ENCODE peak calls at places on chromosomes 6 and 20, in four cellular contexts. C is NCI-H226; J is stimulated activated CD8-positive, alpha-beta memory T cell treated with anti-CD3 and anti-CD28 coated beads, Interleukin-2, amount 100 ng/mL, for 1 hour; H is cardiac septum. A is an unnamed sample.

GRCh38 chr6:150029276-150029675 is 3.9 kb upstream of the RAET1L start:
- DNase-seq in C (no peak), J (no peak), H (peak; percentile 67), A (no peak)

GRCh38 chr6:144768676-144769599 is 483.8 kb downstream of the UTRN start:
- DNase-seq in C (no peak), J (no peak), H (no peak), A (no peak)

GRCh38 chr20:57090590-57091560 is 175.6 kb downstream of the BMP7 start:
- DNase-seq in C (no peak), J (no peak), H (no peak), A (no peak)

GRCh38 chr20:41278936-41279335 is 38.6 kb downstream of the ZHX3 start:
- DNase-seq in C (no peak), J (no peak), H (no peak), A (no peak)

GRCh38 chr6:46990031-46990644 is 52.0 kb downstream of the ADGRF1 start:
- DNase-seq in C (peak; percentile 15), J (no peak), H (no peak), A (no peak)

GRCh38 chr6:8063762-8064637 is at the start of gene BLOC1S5:
- DNase-seq in C (peak; percentile 95), J (peak; percentile 95), H (peak; percentile 97), A (peak; percentile 99)

GRCh38 chr6:33955566-33955965 is 151.8 kb upstream of the MLN start:
- DNase-seq in C (no peak), J (no peak), H (no peak), A (no peak)

GRCh38 chr6:154164397-154164796 is 125.4 kb downstream of the OPRM1 start:
- DNase-seq in C (peak; percentile 74), J (no peak), H (no peak), A (no peak)

GRCh38 chr20:32789896-32790750 is 27.9 kb downstream of the DNMT3B start:
- DNase-seq in C (peak; percentile 49), J (peak; percentile 48), H (peak; percentile 84), A (peak; percentile 79)

GRCh38 chr6:3523966-3524365 is 67.1 kb upstream of the SLC22A23 start:
- DNase-seq in C (no peak), J (no peak), H (no peak), A (no peak)

GRCh38 chr6:152273638-152274037 is 363.5 kb downstream of the SYNE1 start:
- DNase-seq in C (peak; percentile 55), J (no peak), H (no peak), A (no peak)

GRCh38 chr6:142926494-142927273 is 18.3 kb downstream of the HIVEP2 start:
- DNase-seq in C (peak; percentile 89), J (peak; percentile 57), H (peak; percentile 94), A (peak; percentile 76)

GRCh38 chr6:156992396-156992795 is 215.2 kb downstream of the ARID1B start:
- DNase-seq in C (no peak), J (no peak), H (no peak), A (no peak)

GRCh38 chr6:170266061-170266825 is 24.6 kb downstream of the DLL1 start:
- DNase-seq in C (no peak), J (no peak), H (no peak), A (no peak)

GRCh38 chr6:34696739-34697543 is at the start of gene ILRUN:
- DNase-seq in C (peak; percentile 88), J (peak; percentile 94), H (peak; percentile 99), A (peak; percentile 99)

GRCh38 chr6:37696220-37696840 is 1.4 kb downstream of the MDGA1 start:
- DNase-seq in C (no peak), J (no peak), H (no peak), A (peak; percentile 55)

GRCh38 chr20:10919549-10920140 is 245.8 kb upstream of the JAG1 start:
- DNase-seq in C (peak; percentile 15), J (no peak), H (no peak), A (no peak)

GRCh38 chr6:112468359-112468758 is 121.2 kb downstream of the RFPL4B start:
- DNase-seq in C (peak; percentile 93), J (no peak), H (no peak), A (no peak)

GRCh38 chr20:2005831-2006426 is 12.1 kb upstream of the PDYN start:
- DNase-seq in C (peak; percentile 5), J (peak; percentile 33), H (peak; percentile 85), A (peak; percentile 77)

GRCh38 chr20:38272961-38273360 is 12.4 kb upstream of the KIAA1755 start:
- DNase-seq in C (peak; percentile 81), J (no peak), H (no peak), A (no peak)

GRCh38 chr6:25889877-25890853 is 16.1 kb upstream of the SLC17A3 start:
- DNase-seq in C (peak; percentile 40), J (no peak), H (no peak), A (no peak)

GRCh38 chr20:47784599-47785320 is 521 bp downstream of the SULF2 start:
- DNase-seq in C (peak; percentile 45), J (no peak), H (no peak), A (no peak)

GRCh38 chr6:127026247-127026646 is 92.2 kb upstream of the RSPO3 start:
- DNase-seq in C (peak; percentile 45), J (no peak), H (no peak), A (no peak)

GRCh38 chr6:13235339-13235738 is 93.0 kb downstream of the TBC1D7 start:
- DNase-seq in C (no peak), J (no peak), H (no peak), A (no peak)

GRCh38 chr6:22966711-22967110 is 397.3 kb downstream of the HDGFL1 start:
- DNase-seq in C (no peak), J (no peak), H (no peak), A (no peak)

GRCh38 chr6:122620902-122621301 is 10.7 kb downstream of the PKIB start:
- DNase-seq in C (no peak), J (no peak), H (no peak), A (no peak)

GRCh38 chr20:23774081-23774480 is 23.3 kb upstream of the CST1 start:
- DNase-seq in C (no peak), J (no peak), H (no peak), A (no peak)

GRCh38 chr6:116363759-116364158 is 7.0 kb upstream of the DSE start:
- DNase-seq in C (peak; percentile 44), J (no peak), H (no peak), A (no peak)

GRCh38 chr6:10720229-10720959 is 2.5 kb upstream of the TMEM14C start:
- DNase-seq in C (no peak), J (peak; percentile 26), H (peak; percentile 81), A (peak; percentile 68)

GRCh38 chr20:31774408-31774807 is 35.3 kb downstream of the TPX2 start:
- DNase-seq in C (no peak), J (no peak), H (no peak), A (no peak)

GRCh38 chr6:158008894-158009891 is 27.5 kb downstream of the SYNJ2 start:
- DNase-seq in C (peak; percentile 76), J (no peak), H (no peak), A (no peak)

GRCh38 chr6:133609404-133610270 is 279.3 kb upstream of the TCF21 start:
- DNase-seq in C (peak; percentile 99), J (no peak), H (no peak), A (no peak)

GRCh38 chr6:150134280-150134920 is 8.4 kb upstream of the PPP1R14C start:
- DNase-seq in C (no peak), J (no peak), H (no peak), A (no peak)

GRCh38 chr6:149332602-149333311 is 15.2 kb downstream of the TAB2 start:
- DNase-seq in C (no peak), J (no peak), H (no peak), A (no peak)

GRCh38 chr6:33577106-33577535 is 3.0 kb downstream of the BAK1 start:
- DNase-seq in C (peak; percentile 92), J (no peak), H (no peak), A (no peak)

GRCh38 chr6:66605011-66605410 is 898.0 kb upstream of the EYS start:
- DNase-seq in C (peak; percentile 2), J (no peak), H (no peak), A (no peak)

GRCh38 chr6:170476360-170476759 is 76.7 kb downstream of the PSMB1 start:
- DNase-seq in C (no peak), J (no peak), H (no peak), A (no peak)

A was measured in stimulated activated naive CD8-positive, alpha-beta T cell treated with anti-CD3 and anti-CD28 coated beads, Interleukin-15, Interleukin-2, amounts not matched to agents 100 U/mL and 50 U/mL, for 24 hours.